ENCODE peak calls at places on chromosome 14, in four cellular contexts. L is iPS DF 6.9, Z is IMR-90, Q is small intestine. W is an unnamed sample.

GRCh38 chr14:80496090-80496489 is 284.8 kb upstream of the DIO2 start:
- DNase-seq in L (no peak), Z (no peak), Q (no peak), W (no peak)

GRCh38 chr14:104794641-104795467 is 694 bp downstream of the AKT1 start:
- DNase-seq in L (no peak), Z (peak), Q (peak), W (peak)

GRCh38 chr14:88541324-88541723 is 13.5 kb downstream of the PTPN21 start:
- DNase-seq in L (no peak), Z (no peak), Q (no peak), W (no peak)

GRCh38 chr14:75215520-75215919 is 39.1 kb upstream of the TMED10 start:
- DNase-seq in L (no peak), Z (no peak), Q (no peak), W (no peak)

GRCh38 chr14:104284636-104285482 is 146.5 kb downstream of the KIF26A start:
- DNase-seq in L (no peak), Z (no peak), Q (no peak), W (no peak)

GRCh38 chr14:65686761-65687160 is 274.2 kb downstream of the FUT8 start:
- DNase-seq in L (no peak), Z (peak), Q (no peak), W (peak)

GRCh38 chr14:21205026-21205677 is 49.3 kb upstream of the OR5AU1 start:
- DNase-seq in L (no peak), Z (no peak), Q (no peak), W (no peak)

GRCh38 chr14:96245710-96246534 is 10.1 kb upstream of the BDKRB1 start:
- DNase-seq in L (no peak), Z (peak), Q (no peak), W (no peak)

GRCh38 chr14:26180221-26180620 is 417.6 kb downstream of the NOVA1 start:
- DNase-seq in L (no peak), Z (no peak), Q (no peak), W (no peak)

GRCh38 chr14:61876362-61877049 is 114.3 kb downstream of the SNAPC1 start:
- DNase-seq in L (no peak), Z (no peak), Q (no peak), W (no peak)

GRCh38 chr14:101215936-101216335 is 312.4 kb upstream of the RTL1 start:
- DNase-seq in L (no peak), Z (no peak), Q (no peak), W (no peak)

GRCh38 chr14:99408971-99409289 is 71.7 kb downstream of the SETD3 start:
- DNase-seq in L (no peak), Z (no peak), Q (no peak), W (no peak)

GRCh38 chr14:63510538-63510937 is 32.6 kb downstream of the PPP2R5E start:
- DNase-seq in L (no peak), Z (peak), Q (peak), W (no peak)

GRCh38 chr14:102554835-102555819 is 37.3 kb upstream of the RCOR1 start:
- DNase-seq in L (no peak), Z (no peak), Q (peak), W (peak)

GRCh38 chr14:85426068-85426935 is 103.6 kb upstream of the FLRT2 start:
- DNase-seq in L (no peak), Z (no peak), Q (no peak), W (no peak)

GRCh38 chr14:51616256-51616655 is 35.5 kb upstream of the FRMD6 start:
- DNase-seq in L (no peak), Z (peak), Q (no peak), W (no peak)

GRCh38 chr14:63853831-63854293 is 1.1 kb downstream of the SYNE2 start:
- DNase-seq in L (no peak), Z (peak), Q (peak), W (peak)

GRCh38 chr14:58395815-58396626 is at the start of gene TOMM20L:
- DNase-seq in L (peak), Z (peak), Q (peak), W (peak)

GRCh38 chr14:73795466-73795865 is 56.2 kb upstream of the PTGR2 start:
- DNase-seq in L (no peak), Z (no peak), Q (peak), W (no peak)

GRCh38 chr14:68931474-68932051 is 47.5 kb downstream of the ACTN1 start:
- DNase-seq in L (no peak), Z (no peak), Q (no peak), W (no peak)

GRCh38 chr14:63204407-63205280 is at the start of gene RHOJ:
- DNase-seq in L (no peak), Z (peak), Q (no peak), W (no peak)

GRCh38 chr14:39322807-39323206 is 89.1 kb downstream of the MIA2 start:
- DNase-seq in L (no peak), Z (peak), Q (no peak), W (no peak)

GRCh38 chr14:49641697-49642129 is 6.7 kb upstream of the DNAAF2 start:
- DNase-seq in L (no peak), Z (peak), Q (peak), W (no peak)

GRCh38 chr14:96176811-96177211 is 27.8 kb upstream of the BDKRB2 start:
- DNase-seq in L (no peak), Z (peak), Q (no peak), W (no peak)

GRCh38 chr14:35374273-35374681 is 30.3 kb downstream of the NFKBIA start:
- DNase-seq in L (no peak), Z (peak), Q (peak), W (no peak)

GRCh38 chr14:94120667-94121335 is 8.6 kb downstream of the IFI27L2 start:
- DNase-seq in L (no peak), Z (peak), Q (no peak), W (no peak)

GRCh38 chr14:61341275-61342210 is 20.2 kb downstream of the PRKCH start:
- DNase-seq in L (no peak), Z (no peak), Q (no peak), W (no peak)

GRCh38 chr14:60565211-60565610 is 56.3 kb downstream of the SIX6 start:
- DNase-seq in L (no peak), Z (peak), Q (no peak), W (no peak)

GRCh38 chr14:68621400-68622365 is 171.2 kb downstream of the ZFP36L1 start:
- DNase-seq in L (no peak), Z (peak), Q (no peak), W (peak)

GRCh38 chr14:100618763-100619320 is 31.6 kb upstream of the BEGAIN start:
- DNase-seq in L (no peak), Z (no peak), Q (peak), W (peak)

GRCh38 chr14:61570961-61571299 is 124.4 kb upstream of the HIF1A start:
- DNase-seq in L (no peak), Z (no peak), Q (no peak), W (no peak)

GRCh38 chr14:55418411-55418810 is 6.8 kb upstream of the ATG14 start:
- DNase-seq in L (no peak), Z (no peak), Q (no peak), W (no peak)

GRCh38 chr14:21098134-21098891 is at the start of gene ZNF219:
- DNase-seq in L (no peak), Z (peak), Q (peak), W (peak)

GRCh38 chr14:77980475-77981321 is 180.8 kb downstream of the ADCK1 start:
- DNase-seq in L (no peak), Z (no peak), Q (peak), W (peak)

GRCh38 chr14:90513151-90514014 is 116.6 kb downstream of the CALM1 start:
- DNase-seq in L (no peak), Z (peak), Q (peak), W (peak)

GRCh38 chr14:74414380-74414779 is 11.6 kb downstream of the SYNDIG1L start:
- DNase-seq in L (no peak), Z (no peak), Q (no peak), W (peak)

GRCh38 chr14:33957299-33957698 is 6.4 kb upstream of the EGLN3 start:
- DNase-seq in L (no peak), Z (no peak), Q (no peak), W (no peak)

GRCh38 chr14:94342334-94342934 is 19.3 kb upstream of the SERPINA6 start:
- DNase-seq in L (no peak), Z (peak), Q (peak), W (no peak)